ENCODE peak calls at places on chromosome 12, in eight cellular contexts. E is DMS153, M is choroid plexus epithelial cell, X is SW480, U is endothelial cell, L is foreskin fibroblast, D is hypothalamus, I is neural crest cell. F is an unnamed sample.

GRCh38 chr12:76547526-76547925 is 12.0 kb downstream of the OSBPL8 start:
- DNase-seq in E (no peak), M (no peak), X (no peak), U (no peak), L (no peak), D (no peak), I (no peak), F (no peak)

GRCh38 chr12:15856097-15856982 is 25.8 kb upstream of the STRAP start:
- DNase-seq in E (peak; percentile 6), M (peak; percentile 90), X (peak; percentile 71), U (peak; percentile 49), L (peak; percentile 56), D (peak; percentile 80), I (peak; percentile 54), F (peak; percentile 65)

GRCh38 chr12:15846887-15847286 is 35.3 kb upstream of the STRAP start:
- DNase-seq in E (no peak), M (peak; percentile 69), X (no peak), U (no peak), L (peak; percentile 47), D (no peak), I (no peak), F (no peak)

GRCh38 chr12:115144425-115144824 is 460.4 kb upstream of the TBX3 start:
- DNase-seq in E (no peak), M (no peak), X (no peak), U (no peak), L (no peak), D (no peak), I (no peak), F (no peak)

GRCh38 chr12:120573560-120573959 is 7.6 kb downstream of the POP5 start:
- DNase-seq in E (no peak), M (no peak), X (no peak), U (no peak), L (no peak), D (no peak), I (no peak), F (no peak)

GRCh38 chr12:34288963-34289345 is 266.7 kb downstream of the ALG10 start:
- DNase-seq in E (no peak), M (no peak), X (no peak), U (no peak), L (no peak), D (no peak), I (no peak), F (no peak)

GRCh38 chr12:110244829-110245228 is 36.2 kb upstream of the ATP2A2 start:
- DNase-seq in E (no peak), M (no peak), X (no peak), U (no peak), L (no peak), D (no peak), I (no peak), F (no peak)

GRCh38 chr12:10276774-10277173 is 30.9 kb upstream of the KLRD1 start:
- DNase-seq in E (no peak), M (no peak), X (no peak), U (no peak), L (no peak), D (no peak), I (no peak), F (no peak)

GRCh38 chr12:71475280-71475679 is 35.7 kb downstream of the LGR5 start:
- DNase-seq in E (peak; percentile 56), M (no peak), X (no peak), U (no peak), L (peak; percentile 78), D (peak; percentile 14), I (no peak), F (no peak)

GRCh38 chr12:52280796-52281560 is 6.5 kb downstream of the KRT86 start:
- DNase-seq in E (no peak), M (peak; percentile 98), X (peak; percentile 97), U (no peak), L (peak; percentile 84), D (no peak), I (no peak), F (peak; percentile 95)

GRCh38 chr12:110279976-110280783 is 867 bp upstream of the ATP2A2 start:
- DNase-seq in E (peak; percentile 51), M (peak; percentile 42), X (peak; percentile 51), U (peak; percentile 22), L (peak; percentile 45), D (peak; percentile 90), I (no peak), F (no peak)

GRCh38 chr12:127295630-127296029 is 971.3 kb upstream of the TMEM132C start:
- DNase-seq in E (no peak), M (no peak), X (no peak), U (no peak), L (no peak), D (no peak), I (no peak), F (no peak)

GRCh38 chr12:6821271-6821673 is 349 bp upstream of the GPR162 start:
- DNase-seq in E (peak; percentile 59), M (peak; percentile 83), X (peak; percentile 25), U (peak; percentile 58), L (peak; percentile 65), D (peak; percentile 80), I (no peak), F (peak; percentile 46)

GRCh38 chr12:6953417-6954315 is 2.5 kb downstream of the PTPN6 start:
- DNase-seq in E (no peak), M (peak; percentile 65), X (no peak), U (peak; percentile 55), L (no peak), D (peak; percentile 42), I (no peak), F (no peak)

GRCh38 chr12:78490841-78491240 is 373.7 kb upstream of the SYT1 start:
- DNase-seq in E (no peak), M (peak; percentile 12), X (no peak), U (no peak), L (no peak), D (no peak), I (no peak), F (no peak)

GRCh38 chr12:29831173-29831572 is 47.4 kb upstream of the TMTC1 start:
- DNase-seq in E (no peak), M (no peak), X (no peak), U (no peak), L (no peak), D (no peak), I (no peak), F (no peak)

GRCh38 chr12:69007166-69007857 is 74.3 kb upstream of the CPM start:
- DNase-seq in E (peak; percentile 42), M (peak; percentile 82), X (no peak), U (no peak), L (peak; percentile 81), D (peak; percentile 19), I (no peak), F (no peak)

GRCh38 chr12:100234591-100235304 is 32.1 kb downstream of the DEPDC4 start:
- DNase-seq in E (peak; percentile 11), M (peak; percentile 75), X (peak; percentile 41), U (no peak), L (peak; percentile 21), D (no peak), I (no peak), F (peak; percentile 63)

GRCh38 chr12:31887109-31887811 is 72.0 kb upstream of the RESF1 start:
- DNase-seq in E (no peak), M (no peak), X (no peak), U (no peak), L (no peak), D (no peak), I (no peak), F (no peak)

GRCh38 chr12:49264873-49265792 is at the start of gene TUBA1C:
- DNase-seq in E (peak; percentile 81), M (peak; percentile 96), X (peak; percentile 93), U (peak; percentile 90), L (peak; percentile 97), D (peak; percentile 36), I (peak; percentile 79), F (peak; percentile 82)

GRCh38 chr12:100672075-100672592 is 98.7 kb downstream of the GAS2L3 start:
- DNase-seq in E (no peak), M (peak; percentile 22), X (no peak), U (peak; percentile 45), L (no peak), D (no peak), I (peak; percentile 22), F (peak; percentile 11)

GRCh38 chr12:100554608-100555077 is 18.8 kb upstream of the GAS2L3 start:
- DNase-seq in E (peak; percentile 12), M (peak; percentile 96), X (peak; percentile 64), U (peak; percentile 72), L (peak; percentile 71), D (peak; percentile 74), I (peak; percentile 50), F (peak; percentile 25)

F was measured in PC-9.